ENCODE peak calls at places on chromosomes 6 and 20, in six cellular contexts. One of them, this sample, is unnamed.

GRCh38 chr6:146543940-146544661 is 468 bp downstream of the RAB32 start:
- DNase-seq in IMR-90: peak; percentile 38
- DNase-seq in dorsolateral prefrontal cortex: peak; percentile 29
- DNase-seq in cardiac muscle cell: peak; percentile 29
- DNase-seq in CD8-positive, alpha-beta memory T cell: no peak
- DNase-seq in mammary epithelial cell: peak; percentile 48
- DNase-seq in this sample: no peak

GRCh38 chr6:31270788-31271640 is 878 bp downstream of the HLA-C start:
- DNase-seq in CD8-positive, alpha-beta memory T cell: peak; percentile 70
- DNase-seq in IMR-90: peak; percentile 47
- DNase-seq in mammary epithelial cell: peak; percentile 63
- DNase-seq in dorsolateral prefrontal cortex: no peak
- DNase-seq in cardiac muscle cell: peak; percentile 48
- DNase-seq in this sample: no peak

GRCh38 chr6:13190391-13190790 is 137.9 kb downstream of the TBC1D7 start:
- DNase-seq in IMR-90: no peak
- DNase-seq in mammary epithelial cell: no peak
- DNase-seq in CD8-positive, alpha-beta memory T cell: no peak
- DNase-seq in dorsolateral prefrontal cortex: no peak
- DNase-seq in cardiac muscle cell: no peak
- DNase-seq in this sample: no peak

GRCh38 chr6:28656715-28657114 is 131.0 kb downstream of the GPX5 start:
- DNase-seq in mammary epithelial cell: no peak
- DNase-seq in cardiac muscle cell: no peak
- DNase-seq in CD8-positive, alpha-beta memory T cell: no peak
- DNase-seq in dorsolateral prefrontal cortex: no peak
- DNase-seq in IMR-90: no peak
- DNase-seq in this sample: no peak

GRCh38 chr6:163726037-163726695 is 311.6 kb downstream of the QKI start:
- DNase-seq in IMR-90: no peak
- DNase-seq in mammary epithelial cell: no peak
- DNase-seq in CD8-positive, alpha-beta memory T cell: no peak
- DNase-seq in dorsolateral prefrontal cortex: no peak
- DNase-seq in cardiac muscle cell: no peak
- DNase-seq in this sample: no peak

GRCh38 chr6:3133515-3133914 is 15.0 kb downstream of the BPHL start:
- DNase-seq in IMR-90: no peak
- DNase-seq in cardiac muscle cell: no peak
- DNase-seq in dorsolateral prefrontal cortex: no peak
- DNase-seq in mammary epithelial cell: no peak
- DNase-seq in CD8-positive, alpha-beta memory T cell: no peak
- DNase-seq in this sample: no peak

GRCh38 chr20:5197847-5198650 is 71.2 kb downstream of the CDS2 start:
- DNase-seq in dorsolateral prefrontal cortex: no peak
- DNase-seq in CD8-positive, alpha-beta memory T cell: no peak
- DNase-seq in IMR-90: no peak
- DNase-seq in mammary epithelial cell: no peak
- DNase-seq in cardiac muscle cell: no peak
- DNase-seq in this sample: no peak

GRCh38 chr20:19920388-19921138 is 96.6 kb upstream of the NAA20 start:
- DNase-seq in mammary epithelial cell: no peak
- DNase-seq in dorsolateral prefrontal cortex: no peak
- DNase-seq in IMR-90: no peak
- DNase-seq in CD8-positive, alpha-beta memory T cell: no peak
- DNase-seq in cardiac muscle cell: no peak
- DNase-seq in this sample: no peak

GRCh38 chr20:54134445-54135220 is 39.2 kb downstream of the CYP24A1 start:
- DNase-seq in IMR-90: peak; percentile 82
- DNase-seq in dorsolateral prefrontal cortex: no peak
- DNase-seq in CD8-positive, alpha-beta memory T cell: no peak
- DNase-seq in mammary epithelial cell: peak; percentile 89
- DNase-seq in cardiac muscle cell: no peak
- DNase-seq in this sample: no peak

GRCh38 chr20:33684533-33685327 is 1.5 kb downstream of the E2F1 start:
- DNase-seq in cardiac muscle cell: peak; percentile 18
- DNase-seq in CD8-positive, alpha-beta memory T cell: no peak
- DNase-seq in dorsolateral prefrontal cortex: no peak
- DNase-seq in mammary epithelial cell: no peak
- DNase-seq in IMR-90: no peak
- DNase-seq in this sample: no peak

GRCh38 chr20:35144694-35145093 is 2.4 kb downstream of the EDEM2 start:
- DNase-seq in dorsolateral prefrontal cortex: no peak
- DNase-seq in mammary epithelial cell: no peak
- DNase-seq in IMR-90: no peak
- DNase-seq in CD8-positive, alpha-beta memory T cell: no peak
- DNase-seq in cardiac muscle cell: no peak
- DNase-seq in this sample: no peak

GRCh38 chr6:99119109-99120031 is 171.6 kb upstream of the FBXL4 start:
- DNase-seq in CD8-positive, alpha-beta memory T cell: peak; percentile 7
- DNase-seq in cardiac muscle cell: peak; percentile 62
- DNase-seq in IMR-90: peak; percentile 39
- DNase-seq in mammary epithelial cell: peak; percentile 48
- DNase-seq in dorsolateral prefrontal cortex: no peak
- DNase-seq in this sample: peak; percentile 18

GRCh38 chr6:1552296-1552761 is 57.4 kb upstream of the FOXC1 start:
- DNase-seq in IMR-90: peak; percentile 18
- DNase-seq in dorsolateral prefrontal cortex: no peak
- DNase-seq in mammary epithelial cell: peak; percentile 21
- DNase-seq in CD8-positive, alpha-beta memory T cell: no peak
- DNase-seq in cardiac muscle cell: no peak
- DNase-seq in this sample: no peak

GRCh38 chr6:145865175-145865574 is 50.6 kb upstream of the FBXO30 start:
- DNase-seq in cardiac muscle cell: no peak
- DNase-seq in IMR-90: no peak
- DNase-seq in dorsolateral prefrontal cortex: no peak
- DNase-seq in mammary epithelial cell: no peak
- DNase-seq in CD8-positive, alpha-beta memory T cell: no peak
- DNase-seq in this sample: no peak

GRCh38 chr6:35363293-35363750 is 21.0 kb downstream of the PPARD start:
- DNase-seq in CD8-positive, alpha-beta memory T cell: no peak
- DNase-seq in mammary epithelial cell: no peak
- DNase-seq in IMR-90: peak; percentile 39
- DNase-seq in cardiac muscle cell: peak; percentile 85
- DNase-seq in dorsolateral prefrontal cortex: no peak
- DNase-seq in this sample: no peak

GRCh38 chr20:5061209-5061608 is 58.5 kb downstream of the PCNA start:
- DNase-seq in IMR-90: peak; percentile 48
- DNase-seq in mammary epithelial cell: peak; percentile 98
- DNase-seq in dorsolateral prefrontal cortex: no peak
- DNase-seq in cardiac muscle cell: no peak
- DNase-seq in CD8-positive, alpha-beta memory T cell: no peak
- DNase-seq in this sample: peak; percentile 68

GRCh38 chr6:152220785-152221184 is 413.3 kb downstream of the ESR1 start:
- DNase-seq in dorsolateral prefrontal cortex: no peak
- DNase-seq in mammary epithelial cell: no peak
- DNase-seq in IMR-90: no peak
- DNase-seq in CD8-positive, alpha-beta memory T cell: no peak
- DNase-seq in cardiac muscle cell: no peak
- DNase-seq in this sample: no peak

GRCh38 chr20:17843246-17844132 is 125.1 kb downstream of the SNX5 start:
- DNase-seq in cardiac muscle cell: no peak
- DNase-seq in CD8-positive, alpha-beta memory T cell: no peak
- DNase-seq in IMR-90: peak; percentile 97
- DNase-seq in dorsolateral prefrontal cortex: no peak
- DNase-seq in mammary epithelial cell: peak; percentile 97
- DNase-seq in this sample: peak; percentile 69

GRCh38 chr20:19738936-19739335 is 19.1 kb upstream of the RIN2 start:
- DNase-seq in IMR-90: no peak
- DNase-seq in cardiac muscle cell: no peak
- DNase-seq in dorsolateral prefrontal cortex: no peak
- DNase-seq in CD8-positive, alpha-beta memory T cell: no peak
- DNase-seq in mammary epithelial cell: peak; percentile 69
- DNase-seq in this sample: no peak

GRCh38 chr6:47094351-47094925 is 52.3 kb upstream of the ADGRF1 start:
- DNase-seq in dorsolateral prefrontal cortex: no peak
- DNase-seq in CD8-positive, alpha-beta memory T cell: no peak
- DNase-seq in IMR-90: peak; percentile 13
- DNase-seq in mammary epithelial cell: peak; percentile 89
- DNase-seq in cardiac muscle cell: no peak
- DNase-seq in this sample: no peak

GRCh38 chr6:43730634-43731033 is 39.4 kb upstream of the VEGFA start:
- DNase-seq in IMR-90: no peak
- DNase-seq in cardiac muscle cell: no peak
- DNase-seq in mammary epithelial cell: no peak
- DNase-seq in CD8-positive, alpha-beta memory T cell: no peak
- DNase-seq in dorsolateral prefrontal cortex: no peak
- DNase-seq in this sample: no peak

GRCh38 chr6:168280899-168281245 is 38.7 kb downstream of the DACT2 start:
- DNase-seq in dorsolateral prefrontal cortex: no peak
- DNase-seq in mammary epithelial cell: no peak
- DNase-seq in cardiac muscle cell: no peak
- DNase-seq in IMR-90: no peak
- DNase-seq in CD8-positive, alpha-beta memory T cell: no peak
- DNase-seq in this sample: no peak

GRCh38 chr6:168280020-168280898 is 39.3 kb downstream of the DACT2 start:
- DNase-seq in cardiac muscle cell: no peak
- DNase-seq in dorsolateral prefrontal cortex: no peak
- DNase-seq in CD8-positive, alpha-beta memory T cell: no peak
- DNase-seq in IMR-90: no peak
- DNase-seq in mammary epithelial cell: no peak
- DNase-seq in this sample: no peak

GRCh38 chr6:168282985-168283685 is 36.4 kb downstream of the DACT2 start:
- DNase-seq in dorsolateral prefrontal cortex: no peak
- DNase-seq in mammary epithelial cell: no peak
- DNase-seq in IMR-90: no peak
- DNase-seq in CD8-positive, alpha-beta memory T cell: no peak
- DNase-seq in cardiac muscle cell: no peak
- DNase-seq in this sample: no peak

GRCh38 chr6:168283686-168284025 is 35.9 kb downstream of the DACT2 start:
- DNase-seq in dorsolateral prefrontal cortex: no peak
- DNase-seq in CD8-positive, alpha-beta memory T cell: no peak
- DNase-seq in IMR-90: no peak
- DNase-seq in mammary epithelial cell: no peak
- DNase-seq in cardiac muscle cell: no peak
- DNase-seq in this sample: no peak

GRCh38 chr6:168281826-168282225 is 37.8 kb downstream of the DACT2 start:
- DNase-seq in IMR-90: no peak
- DNase-seq in dorsolateral prefrontal cortex: no peak
- DNase-seq in CD8-positive, alpha-beta memory T cell: no peak
- DNase-seq in mammary epithelial cell: no peak
- DNase-seq in cardiac muscle cell: no peak
- DNase-seq in this sample: no peak
- H3K27me3 ChIP-seq in IMR-90: no peaks in the 10 kb centered on the region
- H3K27me3 ChIP-seq in dorsolateral prefrontal cortex: peaks cover 9% of the 10 kb centered on the region
- H3K27me3 ChIP-seq in CD8-positive, alpha-beta memory T cell: no peaks in the 10 kb centered on the region
- H3K27me3 ChIP-seq in mammary epithelial cell: no peaks in the 10 kb centered on the region
- H3K27me3 ChIP-seq in cardiac muscle cell: no peaks in the 10 kb centered on the region
- H3K27me3 ChIP-seq in this sample: peaks cover 3% of the 10 kb centered on the region

DNA sequence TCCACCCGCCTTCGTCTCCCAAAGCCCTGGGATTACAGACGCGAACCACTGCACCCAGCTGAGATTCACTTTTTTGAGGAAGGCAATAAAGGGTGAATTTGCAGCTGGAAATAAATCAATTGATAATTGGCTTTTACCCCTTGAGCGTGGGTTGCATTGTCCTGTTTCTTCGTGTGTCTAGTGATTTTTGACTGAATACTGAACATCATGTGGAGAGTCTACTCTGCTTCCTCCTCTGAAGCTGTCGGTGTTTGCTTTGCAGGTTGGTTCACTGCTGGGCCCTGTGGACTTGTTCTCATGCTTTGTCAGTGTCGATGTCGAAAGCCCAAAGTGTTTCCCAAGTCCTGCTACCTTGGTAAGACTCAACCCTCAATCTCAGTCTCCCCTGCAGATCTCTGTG is 5.8 kb upstream of the EEF1A2 start:
- DNase-seq in mammary epithelial cell: no peak
- DNase-seq in CD8-positive, alpha-beta memory T cell: no peak
- DNase-seq in IMR-90: no peak
- DNase-seq in dorsolateral prefrontal cortex: no peak
- DNase-seq in cardiac muscle cell: no peak
- DNase-seq in this sample: no peak
- H3K27me3 ChIP-seq in mammary epithelial cell: peaks cover 1% of the 10 kb centered on the region
- H3K27me3 ChIP-seq in CD8-positive, alpha-beta memory T cell: no peaks in the 10 kb centered on the region
- H3K27me3 ChIP-seq in IMR-90: peaks cover 49% of the 10 kb centered on the region
- H3K27me3 ChIP-seq in dorsolateral prefrontal cortex: no peaks in the 10 kb centered on the region
- H3K27me3 ChIP-seq in cardiac muscle cell: no peaks in the 10 kb centered on the region
- H3K27me3 ChIP-seq in this sample: no peaks in the 10 kb centered on the region

DNA sequence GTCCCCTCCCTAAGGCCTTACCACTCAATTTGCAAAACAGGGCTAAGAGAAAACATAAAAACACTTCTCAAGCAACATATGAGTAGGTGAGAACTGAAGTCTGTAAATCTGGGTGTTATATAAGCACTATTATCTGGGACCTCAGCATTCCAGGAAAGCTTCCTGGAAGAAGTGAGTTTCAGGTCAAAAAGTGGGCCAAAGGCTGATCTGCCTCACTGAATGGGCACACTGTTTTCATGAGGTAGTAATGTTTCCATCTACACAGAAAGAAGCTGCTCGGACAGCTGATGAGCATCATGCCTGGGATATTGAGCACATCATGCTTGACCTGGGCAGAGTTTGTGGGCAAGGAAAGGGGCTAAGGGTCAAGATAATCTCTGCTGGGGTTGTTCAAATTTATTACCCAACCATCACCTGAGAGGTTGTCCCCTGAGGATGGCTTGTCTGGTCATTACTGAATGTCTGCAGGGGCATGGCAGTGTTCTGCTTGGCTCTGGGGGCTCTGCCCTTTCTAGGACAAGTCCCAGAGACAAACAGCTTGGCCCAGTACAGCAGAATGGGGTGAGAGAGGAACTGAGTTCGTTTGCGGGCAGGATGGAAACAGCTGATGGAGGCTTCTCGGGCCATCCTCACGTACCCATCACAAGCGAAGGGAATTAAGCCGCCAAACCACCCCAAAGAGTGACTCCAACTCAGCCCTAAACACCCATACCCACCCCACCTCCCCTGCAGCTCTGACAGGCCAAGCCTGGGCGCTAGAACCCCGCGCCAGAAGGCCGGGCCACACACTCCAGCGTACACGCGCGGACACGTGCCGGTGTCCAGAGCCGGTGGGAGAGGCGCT is 1.2 kb upstream of the SYNJ2 start:
- DNase-seq in CD8-positive, alpha-beta memory T cell: no peak
- DNase-seq in dorsolateral prefrontal cortex: no peak
- DNase-seq in mammary epithelial cell: no peak
- DNase-seq in IMR-90: no peak
- DNase-seq in cardiac muscle cell: no peak
- DNase-seq in this sample: no peak
- H3K27me3 ChIP-seq in CD8-positive, alpha-beta memory T cell: no peaks in the 10 kb centered on the region
- H3K27me3 ChIP-seq in dorsolateral prefrontal cortex: no peaks in the 10 kb centered on the region
- H3K27me3 ChIP-seq in mammary epithelial cell: no peaks in the 10 kb centered on the region
- H3K27me3 ChIP-seq in IMR-90: no peaks in the 10 kb centered on the region
- H3K27me3 ChIP-seq in cardiac muscle cell: no peaks in the 10 kb centered on the region
- H3K27me3 ChIP-seq in this sample: no peaks in the 10 kb centered on the region

GRCh38 chr6:105177521-105177920 is 2.3 kb downstream of the POPDC3 start:
- DNase-seq in cardiac muscle cell: no peak
- DNase-seq in IMR-90: no peak
- DNase-seq in CD8-positive, alpha-beta memory T cell: no peak
- DNase-seq in mammary epithelial cell: no peak
- DNase-seq in dorsolateral prefrontal cortex: no peak
- DNase-seq in this sample: no peak

GRCh38 chr6:105178636-105179035 is 1.2 kb downstream of the POPDC3 start:
- DNase-seq in IMR-90: no peak
- DNase-seq in cardiac muscle cell: no peak
- DNase-seq in CD8-positive, alpha-beta memory T cell: no peak
- DNase-seq in dorsolateral prefrontal cortex: no peak
- DNase-seq in mammary epithelial cell: no peak
- DNase-seq in this sample: no peak

GRCh38 chr6:105181981-105182515 is 2.2 kb upstream of the POPDC3 start:
- DNase-seq in dorsolateral prefrontal cortex: no peak
- DNase-seq in mammary epithelial cell: no peak
- DNase-seq in CD8-positive, alpha-beta memory T cell: no peak
- DNase-seq in IMR-90: no peak
- DNase-seq in cardiac muscle cell: peak; percentile 52
- DNase-seq in this sample: no peak

GRCh38 chr6:105178110-105178509 is 1.7 kb downstream of the POPDC3 start:
- DNase-seq in dorsolateral prefrontal cortex: no peak
- DNase-seq in IMR-90: peak; percentile 95
- DNase-seq in CD8-positive, alpha-beta memory T cell: no peak
- DNase-seq in mammary epithelial cell: peak; percentile 89
- DNase-seq in cardiac muscle cell: no peak
- DNase-seq in this sample: no peak

GRCh38 chr6:105179244-105180065 is at the start of gene POPDC3:
- DNase-seq in dorsolateral prefrontal cortex: peak; percentile 58
- DNase-seq in cardiac muscle cell: peak; percentile 77
- DNase-seq in CD8-positive, alpha-beta memory T cell: no peak
- DNase-seq in IMR-90: peak; percentile 53
- DNase-seq in mammary epithelial cell: peak; percentile 57
- DNase-seq in this sample: no peak
- H3K27me3 ChIP-seq in dorsolateral prefrontal cortex: no peaks in the 10 kb centered on the region
- H3K27me3 ChIP-seq in cardiac muscle cell: no peaks in the 10 kb centered on the region
- H3K27me3 ChIP-seq in CD8-positive, alpha-beta memory T cell: no peaks in the 10 kb centered on the region
- H3K27me3 ChIP-seq in IMR-90: no peaks in the 10 kb centered on the region
- H3K27me3 ChIP-seq in mammary epithelial cell: no peaks in the 10 kb centered on the region
- H3K27me3 ChIP-seq in this sample: no peaks in the 10 kb centered on the region

This sample was measured in Panc1.